ENCODE peak calls at places on chromosome 21, in seven cellular contexts. D, J, V, X, U, B and F are unnamed samples.

GRCh38 chr21:28487455-28488070 is 505.1 kb downstream of the LTN1 start:
- DNase-seq in D (no peak), J (no peak), V (no peak), X (no peak), U (no peak), B (no peak), F (peak; percentile 15)

GRCh38 chr21:45506241-45506817 is 35.9 kb downstream of the SLC19A1 start:
- DNase-seq in D (no peak), J (no peak), V (no peak), X (no peak), U (no peak), B (no peak), F (no peak)

GRCh38 chr21:29682800-29683199 is 257.0 kb downstream of the GRIK1 start:
- DNase-seq in D (no peak), J (no peak), V (no peak), X (no peak), U (no peak), B (no peak), F (no peak)

GRCh38 chr21:33330726-33331125 is 6.0 kb downstream of the IFNAR1 start:
- DNase-seq in D (peak; percentile 59), J (peak; percentile 28), V (no peak), X (no peak), U (no peak), B (no peak), F (no peak)

GRCh38 chr21:31351438-31351837 is 7.4 kb upstream of the TIAM1 start:
- DNase-seq in D (no peak), J (no peak), V (peak; percentile 94), X (peak; percentile 29), U (no peak), B (peak; percentile 60), F (peak; percentile 68)

GRCh38 chr21:8991088-8991907 is 1530.1 kb upstream of the TPTE start:
- DNase-seq in D (no peak), J (no peak), V (peak; percentile 1), X (peak; percentile 76), U (no peak), B (no peak), F (no peak)

GRCh38 chr21:35922618-35923017 is 137.7 kb downstream of the SETD4 start:
- DNase-seq in D (no peak), J (no peak), V (peak; percentile 59), X (no peak), U (no peak), B (no peak), F (peak; percentile 49)

GRCh38 chr21:44304846-44305245 is 5.0 kb downstream of the PFKL start:
- DNase-seq in D (peak; percentile 37), J (peak; percentile 72), V (peak; percentile 51), X (peak; percentile 62), U (peak; percentile 65), B (peak; percentile 82), F (peak; percentile 58)

GRCh38 chr21:33943293-33943692 is 27.7 kb upstream of the ATP5PO start:
- DNase-seq in D (no peak), J (no peak), V (no peak), X (no peak), U (no peak), B (no peak), F (no peak)

DNA sequence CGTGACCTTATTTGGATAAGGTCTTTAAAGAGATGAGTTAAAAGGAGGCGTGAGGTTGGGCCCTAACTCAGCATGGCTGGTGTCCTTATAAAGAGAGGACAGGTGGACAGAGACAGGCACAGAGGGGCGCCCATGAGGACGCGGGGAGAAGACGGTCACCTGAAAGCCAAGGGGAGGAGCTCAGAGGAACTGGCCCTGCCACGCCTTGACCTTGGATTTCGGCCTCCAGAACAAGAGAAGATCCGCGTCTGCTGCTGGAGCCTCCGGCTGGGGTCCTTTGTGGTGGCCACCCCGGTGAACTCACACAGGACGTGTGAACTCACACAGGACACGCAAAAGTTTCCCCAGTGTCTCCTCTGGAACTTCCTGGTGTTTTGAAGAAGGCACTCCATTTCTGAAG is 122.7 kb downstream of the SIK1 start:
- DNase-seq in D (no peak), J (no peak), V (no peak), X (no peak), U (no peak), B (no peak), F (no peak)
- TF ChIP-seq EZH2phosphoT487 in D (no peak), J (no peak), V (no peak), X (no peak), U (no peak), B (no peak), F (no peak)

DNA sequence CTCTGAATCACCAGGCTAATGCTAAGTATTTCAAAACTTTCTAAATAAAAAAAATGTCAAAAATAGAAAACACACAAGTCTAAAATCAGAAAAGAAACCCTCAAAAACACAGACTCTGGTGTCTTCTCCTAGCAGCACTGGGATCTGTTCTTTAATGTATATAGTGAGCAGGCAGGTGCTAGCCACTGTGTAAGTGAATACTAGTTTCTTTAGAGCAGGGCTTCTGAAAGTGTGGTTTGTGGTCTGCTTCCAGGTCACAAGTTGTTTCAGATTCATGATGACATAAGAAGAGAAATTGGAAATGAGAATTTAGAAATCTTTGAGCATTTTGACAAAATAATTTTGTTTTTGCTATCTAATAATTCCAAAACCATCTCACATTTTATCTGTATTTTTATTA is 763.1 kb downstream of the USP25 start:
- DNase-seq in D (peak; percentile 91), J (no peak), V (no peak), X (no peak), U (no peak), B (no peak), F (no peak)
- TF ChIP-seq EZH2phosphoT487 in D (no peak), J (no peak), V (no peak), X (no peak), U (no peak), B (no peak), F (no peak)

GRCh38 chr21:38945536-38946245 is 140.0 kb downstream of the ETS2 start:
- DNase-seq in D (no peak), J (no peak), V (no peak), X (peak; percentile 41), U (peak; percentile 90), B (no peak), F (no peak)
- TF ChIP-seq EZH2phosphoT487 in D (no peak), J (no peak), V (no peak), X (no peak), U (peak; percentile 93), B (no peak), F (no peak)

GRCh38 chr21:42542596-42542995 is 28.9 kb downstream of the SLC37A1 start:
- DNase-seq in D (no peak), J (no peak), V (no peak), X (no peak), U (no peak), B (no peak), F (no peak)
- TF ChIP-seq EZH2phosphoT487 in D (no peak), J (no peak), V (no peak), X (no peak), U (no peak), B (no peak), F (no peak)

GRCh38 chr21:18950045-18950740 is 546.6 kb upstream of the TMPRSS15 start:
- DNase-seq in D (no peak), J (no peak), V (peak; percentile 58), X (no peak), U (no peak), B (no peak), F (no peak)

GRCh38 chr21:18951291-18952038 is 547.9 kb upstream of the TMPRSS15 start:
- DNase-seq in D (peak; percentile 69), J (peak; percentile 14), V (peak; percentile 78), X (peak; percentile 93), U (peak; percentile 84), B (peak; percentile 60), F (no peak)

GRCh38 chr21:18959817-18960216 is 556.2 kb upstream of the TMPRSS15 start:
- DNase-seq in D (no peak), J (no peak), V (no peak), X (no peak), U (no peak), B (no peak), F (no peak)

DNA sequence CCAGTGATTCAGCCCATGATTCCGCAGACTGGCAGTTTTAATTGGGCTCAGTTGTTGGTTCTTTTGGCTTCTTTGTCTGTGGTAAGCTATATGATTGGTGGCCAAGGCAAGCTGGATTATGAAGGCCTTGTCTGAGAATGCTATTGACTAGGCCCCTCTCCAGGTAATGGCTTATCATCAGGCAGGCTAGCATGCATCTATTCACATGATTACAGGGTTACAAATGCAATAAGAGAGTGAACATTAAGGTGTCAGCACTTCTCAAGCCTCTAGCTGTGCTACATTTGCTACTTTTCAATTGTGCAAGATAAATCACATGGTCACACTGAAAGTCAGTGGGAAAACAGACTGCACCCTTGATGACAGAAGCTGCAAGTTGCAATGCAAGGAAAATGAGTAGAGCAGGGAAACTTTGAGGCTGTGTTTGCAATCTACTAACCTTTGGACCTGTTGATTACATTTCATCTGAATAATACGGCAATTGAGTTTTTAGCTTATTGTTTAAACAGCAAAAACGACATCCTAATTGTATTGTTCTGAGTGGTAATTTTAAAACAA is 550.9 kb upstream of the TMPRSS15 start:
- DNase-seq in D (no peak), J (no peak), V (no peak), X (no peak), U (peak; percentile 38), B (peak; percentile 55), F (no peak)
- TF ChIP-seq EZH2phosphoT487 in D (no peak), J (no peak), V (no peak), X (no peak), U (no peak), B (no peak), F (no peak)